ENCODE peak calls at places on chromosomes 3 and 15, in four cellular contexts. V, C, K and S are unnamed samples.

GRCh38 chr3:164486150-164486549 is 592.1 kb downstream of the SI start:
- DNase-seq in V (no peak), C (peak), K (no peak), S (no peak)

GRCh38 chr3:197293605-197294237 is 4.7 kb downstream of the DLG1 start:
- DNase-seq in V (no peak), C (no peak), K (no peak), S (no peak)

GRCh38 chr3:16769525-16769924 is 115.2 kb upstream of the PLCL2 start:
- DNase-seq in V (no peak), C (no peak), K (no peak), S (no peak)

GRCh38 chr3:123295901-123296250 is 94.1 kb downstream of the SEC22A start:
- DNase-seq in V (no peak), C (no peak), K (no peak), S (no peak)

GRCh38 chr15:80159811-80160569 is 7.2 kb downstream of the FAH start:
- DNase-seq in V (no peak), C (no peak), K (no peak), S (no peak)

GRCh38 chr3:139358857-139359562 is 15.2 kb downstream of the MRPS22 start:
- DNase-seq in V (no peak), C (no peak), K (no peak), S (no peak)

GRCh38 chr3:13584901-13585300 is 36.0 kb downstream of the FBLN2 start:
- DNase-seq in V (no peak), C (no peak), K (no peak), S (no peak)

GRCh38 chr15:59222106-59222505 is 15.5 kb downstream of the LDHAL6B start:
- DNase-seq in V (no peak), C (peak), K (no peak), S (no peak)

GRCh38 chr3:65597225-65597951 is 441.3 kb downstream of the MAGI1 start:
- DNase-seq in V (no peak), C (peak), K (peak), S (peak)

GRCh38 chr15:99102332-99103235 is 2.3 kb upstream of the SYNM start:
- DNase-seq in V (no peak), C (no peak), K (no peak), S (no peak)

DNA sequence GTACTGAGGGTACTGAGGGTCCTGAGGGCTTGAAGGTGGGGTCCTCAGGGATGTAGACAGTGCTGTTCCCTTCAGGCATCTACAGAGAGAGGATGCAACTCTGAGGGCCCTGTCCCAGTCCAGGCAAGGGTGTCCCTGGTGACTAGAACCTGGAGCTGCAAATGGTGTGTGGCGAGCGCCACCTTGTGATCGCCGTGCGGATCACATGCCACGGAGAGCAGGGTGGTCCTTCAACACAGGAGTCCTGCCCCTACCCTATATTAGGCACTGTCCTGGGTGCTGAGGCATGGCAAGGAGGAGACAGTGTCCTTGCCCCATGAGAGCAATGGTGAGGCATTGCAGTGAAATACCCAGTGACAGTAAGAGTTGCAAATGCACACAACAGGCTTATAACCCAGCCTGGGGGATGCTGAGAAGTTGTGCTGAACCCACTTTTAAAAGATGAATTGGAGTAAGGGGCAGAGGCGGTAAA is 23.6 kb downstream of the RHCG start:
- DNase-seq in V (peak), C (peak), K (peak), S (peak)
- TF ChIP-seq CTCF in V (peak), C (peak), K (no peak), S (peak)

GRCh38 chr3:107117922-107118576 is 259.2 kb upstream of the CCDC54 start:
- DNase-seq in V (no peak), C (peak), K (no peak), S (no peak)
- TF ChIP-seq CTCF in V (peak), C (peak), K (peak), S (peak)

DNA sequence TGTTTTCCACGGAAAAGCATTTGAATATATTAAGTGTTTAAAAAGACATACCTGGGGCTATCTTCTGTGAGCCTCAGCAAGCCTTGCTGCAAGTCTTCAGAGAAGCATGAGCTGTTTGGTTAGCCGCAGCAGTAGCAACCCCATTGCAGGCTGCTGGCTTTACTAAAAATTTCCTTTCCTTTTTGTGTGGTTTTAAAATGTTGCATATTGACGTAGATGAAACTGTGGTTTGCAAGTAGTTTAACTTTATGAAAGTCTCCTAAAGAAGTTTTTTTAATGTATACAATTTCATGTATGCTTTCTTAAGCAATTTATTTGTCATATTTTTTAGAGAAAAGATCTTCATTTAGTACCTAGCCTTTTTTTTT is at the start of gene GPR171:
- DNase-seq in V (no peak), C (no peak), K (no peak), S (no peak)
- TF ChIP-seq CTCF in V (no peak), C (no peak), K (no peak), S (no peak)

GRCh38 chr15:84634228-84634837 is 19.8 kb downstream of the WDR73 start:
- DNase-seq in V (no peak), C (no peak), K (no peak), S (no peak)

GRCh38 chr15:84633311-84634227 is 20.5 kb downstream of the WDR73 start:
- DNase-seq in V (no peak), C (peak), K (peak), S (peak)

GRCh38 chr15:84643838-84644237 is 10.2 kb downstream of the WDR73 start:
- DNase-seq in V (no peak), C (no peak), K (no peak), S (no peak)

GRCh38 chr15:84638103-84638502 is 16.0 kb downstream of the WDR73 start:
- DNase-seq in V (no peak), C (peak), K (no peak), S (no peak)
- TF ChIP-seq CTCF in V (no peak), C (no peak), K (no peak), S (no peak)

GRCh38 chr3:153099131-153099530 is 62.9 kb upstream of the RAP2B start:
- DNase-seq in V (no peak), C (no peak), K (no peak), S (no peak)
- TF ChIP-seq CTCF in V (no peak), C (no peak), K (no peak), S (no peak)

GRCh38 chr3:151169700-151170224 is 33.3 kb downstream of the GPR171 start:
- DNase-seq in V (no peak), C (peak), K (no peak), S (no peak)

GRCh38 chr3:151165221-151165620 is 37.8 kb downstream of the GPR171 start:
- DNase-seq in V (no peak), C (no peak), K (no peak), S (no peak)

GRCh38 chr3:151169262-151169661 is 33.8 kb downstream of the GPR171 start:
- DNase-seq in V (no peak), C (no peak), K (no peak), S (no peak)

GRCh38 chr3:151168269-151169094 is 34.5 kb downstream of the GPR171 start:
- DNase-seq in V (no peak), C (peak), K (peak), S (peak)

GRCh38 chr3:151166161-151166560 is 36.9 kb downstream of the GPR171 start:
- DNase-seq in V (no peak), C (no peak), K (no peak), S (no peak)
- TF ChIP-seq CTCF in V (no peak), C (peak), K (no peak), S (peak)